ENCODE peak calls at places on chromosome 14, in six cellular contexts. One of them, this sample, is unnamed.

GRCh38 chr14:102234331-102235264 is 70.4 kb downstream of the MOK start:
- DNase-seq in IMR-90: no peak
- DNase-seq in H9: no peak
- DNase-seq in neuronal stem cell: no peak
- DNase-seq in trophoblast cell: no peak
- DNase-seq in mesenchymal stem cell: no peak
- DNase-seq in this sample: no peak

GRCh38 chr14:63603749-63604277 is 37.9 kb downstream of the WDR89 start:
- DNase-seq in IMR-90: no peak
- DNase-seq in H9: no peak
- DNase-seq in neuronal stem cell: no peak
- DNase-seq in trophoblast cell: no peak
- DNase-seq in mesenchymal stem cell: no peak
- DNase-seq in this sample: no peak

GRCh38 chr14:70358631-70359030 is 852 bp downstream of the COX16 start:
- DNase-seq in IMR-90: peak; percentile 12
- DNase-seq in H9: no peak
- DNase-seq in neuronal stem cell: no peak
- DNase-seq in trophoblast cell: no peak
- DNase-seq in mesenchymal stem cell: no peak
- DNase-seq in this sample: no peak

GRCh38 chr14:50397461-50398196 is 948 bp upstream of the CDKL1 start:
- DNase-seq in IMR-90: no peak
- DNase-seq in H9: no peak
- DNase-seq in neuronal stem cell: no peak
- DNase-seq in trophoblast cell: no peak
- DNase-seq in mesenchymal stem cell: no peak
- DNase-seq in this sample: no peak

GRCh38 chr14:34449819-34450541 is 12.1 kb downstream of the SPTSSA start:
- DNase-seq in IMR-90: no peak
- DNase-seq in H9: no peak
- DNase-seq in neuronal stem cell: no peak
- DNase-seq in trophoblast cell: no peak
- DNase-seq in mesenchymal stem cell: no peak
- DNase-seq in this sample: no peak

GRCh38 chr14:76083796-76084195 is 67.9 kb upstream of the GPATCH2L start:
- DNase-seq in IMR-90: no peak
- DNase-seq in H9: no peak
- DNase-seq in neuronal stem cell: peak; percentile 20
- DNase-seq in trophoblast cell: no peak
- DNase-seq in mesenchymal stem cell: no peak
- DNase-seq in this sample: no peak

GRCh38 chr14:21077672-21078071 is 7.6 kb downstream of the ARHGEF40 start:
- DNase-seq in IMR-90: no peak
- DNase-seq in H9: no peak
- DNase-seq in neuronal stem cell: no peak
- DNase-seq in trophoblast cell: no peak
- DNase-seq in mesenchymal stem cell: no peak
- DNase-seq in this sample: no peak

GRCh38 chr14:77458249-77458950 is 507 bp downstream of the AHSA1 start:
- DNase-seq in IMR-90: peak; percentile 18
- DNase-seq in H9: peak; percentile 45
- DNase-seq in neuronal stem cell: no peak
- DNase-seq in trophoblast cell: peak; percentile 54
- DNase-seq in mesenchymal stem cell: peak; percentile 63
- DNase-seq in this sample: no peak

GRCh38 chr14:85315290-85315689 is 214.7 kb upstream of the FLRT2 start:
- DNase-seq in IMR-90: no peak
- DNase-seq in H9: no peak
- DNase-seq in neuronal stem cell: no peak
- DNase-seq in trophoblast cell: no peak
- DNase-seq in mesenchymal stem cell: peak; percentile 12
- DNase-seq in this sample: no peak

GRCh38 chr14:55102141-55102547 is 26.9 kb upstream of the LGALS3 start:
- DNase-seq in IMR-90: peak; percentile 96
- DNase-seq in H9: peak; percentile 59
- DNase-seq in neuronal stem cell: no peak
- DNase-seq in trophoblast cell: no peak
- DNase-seq in mesenchymal stem cell: peak; percentile 92
- DNase-seq in this sample: peak; percentile 49

GRCh38 chr14:54642950-54643695 is 76.2 kb downstream of the SAMD4A start:
- DNase-seq in IMR-90: peak; percentile 46
- DNase-seq in H9: no peak
- DNase-seq in neuronal stem cell: no peak
- DNase-seq in trophoblast cell: no peak
- DNase-seq in mesenchymal stem cell: peak; percentile 68
- DNase-seq in this sample: peak; percentile 44

GRCh38 chr14:91439345-91439744 is 21.7 kb upstream of the CCDC88C start:
- DNase-seq in IMR-90: no peak
- DNase-seq in H9: no peak
- DNase-seq in neuronal stem cell: no peak
- DNase-seq in trophoblast cell: no peak
- DNase-seq in mesenchymal stem cell: no peak
- DNase-seq in this sample: no peak

GRCh38 chr14:104567957-104568225 is 11.7 kb upstream of the C14orf180 start:
- DNase-seq in IMR-90: no peak
- DNase-seq in H9: no peak
- DNase-seq in neuronal stem cell: no peak
- DNase-seq in trophoblast cell: no peak
- DNase-seq in mesenchymal stem cell: no peak
- DNase-seq in this sample: no peak

GRCh38 chr14:90632868-90633267 is 183.4 kb downstream of the TTC7B start:
- DNase-seq in IMR-90: peak; percentile 46
- DNase-seq in H9: no peak
- DNase-seq in neuronal stem cell: no peak
- DNase-seq in trophoblast cell: no peak
- DNase-seq in mesenchymal stem cell: peak; percentile 70
- DNase-seq in this sample: no peak

GRCh38 chr14:54774824-54775223 is 127.8 kb downstream of the GCH1 start:
- DNase-seq in IMR-90: no peak
- DNase-seq in H9: no peak
- DNase-seq in neuronal stem cell: no peak
- DNase-seq in trophoblast cell: no peak
- DNase-seq in mesenchymal stem cell: no peak
- DNase-seq in this sample: no peak

GRCh38 chr14:28661171-28661772 is 105.3 kb upstream of the FOXG1 start:
- DNase-seq in IMR-90: peak; percentile 28
- DNase-seq in H9: peak; percentile 49
- DNase-seq in neuronal stem cell: no peak
- DNase-seq in trophoblast cell: peak; percentile 3
- DNase-seq in mesenchymal stem cell: peak; percentile 48
- DNase-seq in this sample: peak; percentile 53

GRCh38 chr14:38127356-38127755 is 80.3 kb upstream of the SSTR1 start:
- DNase-seq in IMR-90: no peak
- DNase-seq in H9: no peak
- DNase-seq in neuronal stem cell: no peak
- DNase-seq in trophoblast cell: no peak
- DNase-seq in mesenchymal stem cell: no peak
- DNase-seq in this sample: no peak

GRCh38 chr14:36951380-36951911 is 221.0 kb downstream of the SLC25A21 start:
- DNase-seq in IMR-90: no peak
- DNase-seq in H9: no peak
- DNase-seq in neuronal stem cell: no peak
- DNase-seq in trophoblast cell: no peak
- DNase-seq in mesenchymal stem cell: no peak
- DNase-seq in this sample: no peak

GRCh38 chr14:93219103-93219726 is 12.2 kb downstream of the UBR7 start:
- DNase-seq in IMR-90: peak; percentile 65
- DNase-seq in H9: no peak
- DNase-seq in neuronal stem cell: peak; percentile 5
- DNase-seq in trophoblast cell: peak; percentile 48
- DNase-seq in mesenchymal stem cell: peak; percentile 65
- DNase-seq in this sample: no peak

GRCh38 chr14:95273041-95273978 is 46.4 kb downstream of the CLMN start:
- DNase-seq in IMR-90: no peak
- DNase-seq in H9: no peak
- DNase-seq in neuronal stem cell: no peak
- DNase-seq in trophoblast cell: peak; percentile 92
- DNase-seq in mesenchymal stem cell: peak; percentile 51
- DNase-seq in this sample: no peak

GRCh38 chr14:55841625-55842024 is 261.6 kb downstream of the KTN1 start:
- DNase-seq in IMR-90: no peak
- DNase-seq in H9: no peak
- DNase-seq in neuronal stem cell: no peak
- DNase-seq in trophoblast cell: no peak
- DNase-seq in mesenchymal stem cell: no peak
- DNase-seq in this sample: no peak

GRCh38 chr14:71206766-71207371 is 299.6 kb downstream of the PCNX1 start:
- DNase-seq in IMR-90: peak; percentile 85
- DNase-seq in H9: no peak
- DNase-seq in neuronal stem cell: no peak
- DNase-seq in trophoblast cell: no peak
- DNase-seq in mesenchymal stem cell: peak; percentile 52
- DNase-seq in this sample: no peak

GRCh38 chr14:93788557-93789365 is 476 bp upstream of the PRIMA1 start:
- DNase-seq in IMR-90: no peak
- DNase-seq in H9: peak; percentile 66
- DNase-seq in neuronal stem cell: peak; percentile 49
- DNase-seq in trophoblast cell: no peak
- DNase-seq in mesenchymal stem cell: no peak
- DNase-seq in this sample: peak; percentile 74

GRCh38 chr14:94157195-94157594 is 16.9 kb upstream of the PPP4R4 start:
- DNase-seq in IMR-90: no peak
- DNase-seq in H9: no peak
- DNase-seq in neuronal stem cell: no peak
- DNase-seq in trophoblast cell: no peak
- DNase-seq in mesenchymal stem cell: no peak
- DNase-seq in this sample: no peak

GRCh38 chr14:105338392-105338791 is 23.8 kb downstream of the PACS2 start:
- DNase-seq in IMR-90: no peak
- DNase-seq in H9: no peak
- DNase-seq in neuronal stem cell: no peak
- DNase-seq in trophoblast cell: no peak
- DNase-seq in mesenchymal stem cell: no peak
- DNase-seq in this sample: no peak

DNA sequence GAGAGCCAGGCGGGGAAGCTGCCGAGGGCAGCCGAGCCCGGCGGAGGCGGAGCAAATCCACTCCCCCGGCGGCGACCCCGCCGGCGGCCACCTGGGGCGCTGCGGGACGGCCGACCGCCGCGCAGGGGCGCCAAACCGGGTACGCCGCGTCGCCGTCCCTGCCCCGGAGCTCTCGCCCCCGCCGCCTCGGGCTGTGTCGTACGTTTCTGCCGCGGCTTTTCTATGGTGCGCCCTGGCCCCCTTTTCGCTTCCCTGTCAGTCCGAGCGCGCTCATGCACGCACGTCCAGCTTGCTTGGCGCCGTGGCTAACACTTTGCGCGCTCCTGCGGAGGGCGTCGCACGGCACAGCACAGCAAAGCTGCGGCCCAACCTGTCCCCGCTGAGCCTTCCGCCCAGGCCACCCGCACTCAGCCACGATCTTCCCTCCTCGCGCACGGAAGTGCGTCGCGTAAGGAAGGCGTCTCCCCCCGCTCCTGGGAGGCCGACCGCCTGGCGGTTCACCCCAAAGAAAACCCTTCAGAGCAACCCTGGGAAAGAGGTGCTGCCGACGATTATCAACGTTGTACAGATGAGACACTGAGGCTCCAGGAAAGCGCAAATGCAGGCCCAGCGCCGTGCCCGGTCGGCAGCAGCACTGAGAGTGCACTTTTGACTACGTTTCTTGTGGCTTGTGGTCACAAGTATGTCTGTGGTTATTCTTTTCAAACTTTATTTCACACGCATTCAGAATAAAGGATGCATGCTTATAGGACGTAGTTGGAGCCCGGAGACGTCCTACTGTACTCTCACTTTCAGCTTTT is at the start of gene HECTD1:
- DNase-seq in IMR-90: peak; percentile 84
- DNase-seq in H9: peak; percentile 87
- DNase-seq in neuronal stem cell: peak; percentile 90
- DNase-seq in trophoblast cell: peak; percentile 86
- DNase-seq in mesenchymal stem cell: peak; percentile 94
- DNase-seq in this sample: peak; percentile 70
- H2BK120ac ChIP-seq in IMR-90: peak within 1 kb of the TSS; percentile 96
- H2BK120ac ChIP-seq in H9: no peak within 1 kb of the TSS
- H2BK120ac ChIP-seq in neuronal stem cell: peak within 1 kb of the TSS; percentile 81
- H2BK120ac ChIP-seq in trophoblast cell: peak within 1 kb of the TSS; percentile 100
- H2BK120ac ChIP-seq in mesenchymal stem cell: peak within 1 kb of the TSS; percentile 12
- H2BK120ac ChIP-seq in this sample: peak within 1 kb of the TSS; percentile 90

GRCh38 chr14:23555533-23555881 is 564 bp upstream of the THTPA start:
- DNase-seq in IMR-90: no peak
- DNase-seq in H9: no peak
- DNase-seq in neuronal stem cell: no peak
- DNase-seq in trophoblast cell: no peak
- DNase-seq in mesenchymal stem cell: no peak
- DNase-seq in this sample: no peak
- H2AFZ ChIP-seq in IMR-90: peak overlapping the region; percentile 100
- H2AFZ ChIP-seq in H9: no peak overlapping the region
- H2AFZ ChIP-seq in neuronal stem cell: peak overlapping the region; percentile 100
- H2AFZ ChIP-seq in trophoblast cell: no peak overlapping the region
- H2AFZ ChIP-seq in mesenchymal stem cell: peak overlapping the region; percentile 46
- H2AFZ ChIP-seq in this sample: no peak overlapping the region

GRCh38 chr14:23370221-23370620 is 2.4 kb upstream of the IL25 start:
- DNase-seq in IMR-90: no peak
- DNase-seq in H9: no peak
- DNase-seq in neuronal stem cell: no peak
- DNase-seq in trophoblast cell: no peak
- DNase-seq in mesenchymal stem cell: no peak
- DNase-seq in this sample: no peak

GRCh38 chr14:23364604-23365352 is at the start of gene EFS:
- DNase-seq in IMR-90: peak; percentile 18
- DNase-seq in H9: peak; percentile 58
- DNase-seq in neuronal stem cell: peak; percentile 76
- DNase-seq in trophoblast cell: no peak
- DNase-seq in mesenchymal stem cell: peak; percentile 52
- DNase-seq in this sample: no peak

GRCh38 chr14:23365353-23366162 is 586 bp upstream of the EFS start:
- DNase-seq in IMR-90: peak; percentile 5
- DNase-seq in H9: no peak
- DNase-seq in neuronal stem cell: peak; percentile 29
- DNase-seq in trophoblast cell: peak; percentile 66
- DNase-seq in mesenchymal stem cell: peak; percentile 44
- DNase-seq in this sample: no peak

GRCh38 chr14:23364164-23364571 is 804 bp downstream of the EFS start:
- DNase-seq in IMR-90: no peak
- DNase-seq in H9: peak; percentile 70
- DNase-seq in neuronal stem cell: peak; percentile 21
- DNase-seq in trophoblast cell: no peak
- DNase-seq in mesenchymal stem cell: peak; percentile 60
- DNase-seq in this sample: no peak

GRCh38 chr14:23366163-23366921 is 1.4 kb upstream of the EFS start:
- DNase-seq in IMR-90: peak; percentile 72
- DNase-seq in H9: peak; percentile 92
- DNase-seq in neuronal stem cell: peak; percentile 94
- DNase-seq in trophoblast cell: no peak
- DNase-seq in mesenchymal stem cell: peak; percentile 85
- DNase-seq in this sample: peak; percentile 92
- H3K4ac ChIP-seq in IMR-90: peak overlapping the region; percentile 69
- H3K4ac ChIP-seq in H9: no peak overlapping the region
- H3K4ac ChIP-seq in neuronal stem cell: peak overlapping the region; percentile 80
- H3K4ac ChIP-seq in trophoblast cell: peak overlapping the region; percentile 100
- H3K4ac ChIP-seq in mesenchymal stem cell: peak overlapping the region; percentile 69
- H3K4ac ChIP-seq in this sample: peak overlapping the region; percentile 16

DNA sequence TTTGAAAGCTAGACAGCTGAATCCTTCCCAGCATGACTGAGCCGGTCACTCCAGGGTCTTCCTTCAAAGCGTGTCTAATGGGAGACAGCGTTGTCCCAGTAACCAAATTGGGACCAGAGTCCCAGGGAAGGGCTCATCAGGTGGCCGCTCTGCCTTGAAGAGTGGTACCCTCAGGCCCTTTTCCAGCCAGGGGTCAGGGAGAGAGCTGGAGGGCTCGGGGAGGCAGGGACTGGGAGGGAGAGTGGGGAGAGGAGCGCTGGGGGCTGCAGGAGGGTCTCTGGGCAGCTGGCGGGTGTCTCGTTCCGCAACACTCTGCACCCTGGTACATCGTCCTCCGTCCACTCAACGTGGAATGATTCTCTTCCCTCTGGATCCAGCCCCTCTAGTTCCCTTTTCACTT is 1.6 kb upstream of the RTL1 start:
- DNase-seq in IMR-90: no peak
- DNase-seq in H9: no peak
- DNase-seq in neuronal stem cell: no peak
- DNase-seq in trophoblast cell: no peak
- DNase-seq in mesenchymal stem cell: no peak
- DNase-seq in this sample: peak; percentile 44
- H2BK120ac ChIP-seq in IMR-90: no peak overlapping the region
- H2BK120ac ChIP-seq in H9: no peak overlapping the region
- H2BK120ac ChIP-seq in neuronal stem cell: no peak overlapping the region
- H2BK120ac ChIP-seq in trophoblast cell: no peak overlapping the region
- H2BK120ac ChIP-seq in mesenchymal stem cell: no peak overlapping the region
- H2BK120ac ChIP-seq in this sample: no peak overlapping the region